ENCODE peak calls at places on chromosomes 1 and 21, in six cellular contexts. A is activated CD4-positive, alpha-beta T cell treated with anti-CD3 and anti-CD28 coated beads, Interleukin-2, amount 50 U/mL, for 48 hours; E is Kasumi-1; M is NCI-H2171 treated with DMSO at 0.1 percent for 48 hours; Q is ovary; F is KBM-7. P is an unnamed sample.
A peak's percentile ranks its signal among the peaks of the same experiment; 100 is the strongest.

GRCh38 chr1:94125551-94126514 is 4.9 kb upstream of the ABCA4 start:
- DNase-seq in A (no peak), E (no peak), M (no peak), Q (no peak), F (no peak), P (no peak)

GRCh38 chr1:111924786-111925185 is 64.7 kb downstream of the KCND3 start:
- DNase-seq in A (no peak), E (no peak), M (no peak), Q (no peak), F (no peak), P (no peak)

GRCh38 chr1:98556521-98557158 is 104.9 kb upstream of the SNX7 start:
- DNase-seq in A (no peak), E (peak; percentile 29), M (peak; percentile 61), Q (no peak), F (peak; percentile 49), P (peak; percentile 23)

GRCh38 chr1:193192586-193192985 is 6.2 kb upstream of the B3GALT2 start:
- DNase-seq in A (no peak), E (no peak), M (no peak), Q (no peak), F (no peak), P (no peak)

GRCh38 chr21:31720330-31720729 is 11.6 kb downstream of the SCAF4 start:
- DNase-seq in A (no peak), E (no peak), M (no peak), Q (no peak), F (no peak), P (no peak)

GRCh38 chr1:12478612-12478985 is 139.4 kb downstream of the DHRS3 start:
- DNase-seq in A (peak; percentile 45), E (peak; percentile 92), M (no peak), Q (peak; percentile 57), F (peak; percentile 64), P (no peak)

GRCh38 chr1:62070384-62071011 is 124.2 kb upstream of the L1TD1 start:
- DNase-seq in A (peak; percentile 6), E (no peak), M (peak; percentile 17), Q (no peak), F (peak; percentile 10), P (peak; percentile 16)

GRCh38 chr1:108053291-108054023 is 88.5 kb upstream of the VAV3 start:
- DNase-seq in A (no peak), E (peak; percentile 86), M (no peak), Q (no peak), F (peak; percentile 61), P (peak; percentile 44)

GRCh38 chr1:60073605-60074278 is at the start of gene C1orf87:
- DNase-seq in A (no peak), E (no peak), M (no peak), Q (no peak), F (no peak), P (no peak)

GRCh38 chr1:165675794-165676193 is 22.6 kb downstream of the ALDH9A1 start:
- DNase-seq in A (no peak), E (no peak), M (no peak), Q (no peak), F (no peak), P (no peak)